ENCODE peak calls at places on chromosomes 16 and 17, in six cellular contexts. P is adrenal gland, X is erythroblast, U is NCI-H1436, E is Caco-2, F is transverse colon. Y is an unnamed sample.

GRCh38 chr17:39581071-39581831 is 26.5 kb downstream of the NEUROD2 start:
- DNase-seq in P (no peak), X (no peak), U (no peak), E (no peak), F (no peak), Y (no peak)

GRCh38 chr17:48048321-48049140 is at the start of gene NFE2L1:
- DNase-seq in P (peak), X (peak), U (no peak), E (peak), F (peak), Y (peak)

GRCh38 chr17:3636908-3637373 is 381 bp downstream of the CTNS start:
- DNase-seq in P (no peak), X (peak), U (no peak), E (no peak), F (no peak), Y (no peak)

GRCh38 chr16:22225060-22225459 is 19.0 kb downstream of the EEF2K start:
- DNase-seq in P (no peak), X (no peak), U (no peak), E (no peak), F (no peak), Y (no peak)

GRCh38 chr16:1082266-1082951 is 9.9 kb downstream of the SSTR5 start:
- DNase-seq in P (peak), X (no peak), U (no peak), E (peak), F (no peak), Y (peak)

GRCh38 chr17:59601130-59601529 is 18.6 kb upstream of the CLTC start:
- DNase-seq in P (no peak), X (no peak), U (no peak), E (no peak), F (no peak), Y (no peak)

GRCh38 chr17:41844971-41845370 is 7.3 kb downstream of the KLHL10 start:
- DNase-seq in P (no peak), X (no peak), U (no peak), E (no peak), F (no peak), Y (no peak)

GRCh38 chr17:45149669-45150603 is 1.7 kb downstream of the HEXIM1 start:
- DNase-seq in P (peak), X (peak), U (peak), E (no peak), F (peak), Y (peak)

GRCh38 chr16:81626181-81626674 is 152.9 kb upstream of the PLCG2 start:
- DNase-seq in P (peak), X (no peak), U (no peak), E (no peak), F (no peak), Y (peak)

GRCh38 chr17:37710344-37710886 is 34.4 kb downstream of the HNF1B start:
- DNase-seq in P (no peak), X (peak), U (peak), E (peak), F (peak), Y (peak)

GRCh38 chr17:78224226-78225087 is 7.0 kb upstream of the TMEM235 start:
- DNase-seq in P (no peak), X (no peak), U (no peak), E (no peak), F (no peak), Y (no peak)

GRCh38 chr16:22948058-22948602 is 134.2 kb downstream of the HS3ST2 start:
- DNase-seq in P (no peak), X (no peak), U (no peak), E (no peak), F (no peak), Y (no peak)

GRCh38 chr17:44062871-44063270 is 3.6 kb downstream of the LSM12 start:
- DNase-seq in P (no peak), X (no peak), U (no peak), E (no peak), F (no peak), Y (no peak)

GRCh38 chr17:74231846-74232713 is 18.7 kb downstream of the TTYH2 start:
- DNase-seq in P (no peak), X (no peak), U (no peak), E (no peak), F (no peak), Y (no peak)

GRCh38 chr17:70171159-70171558 is 1.8 kb downstream of the KCNJ2 start:
- DNase-seq in P (no peak), X (no peak), U (peak), E (no peak), F (no peak), Y (no peak)

GRCh38 chr16:61897657-61898056 is 138.6 kb downstream of the CDH8 start:
- DNase-seq in P (no peak), X (no peak), U (no peak), E (no peak), F (no peak), Y (no peak)

GRCh38 chr17:28390563-28390962 is 15.4 kb downstream of the SLC46A1 start:
- DNase-seq in P (no peak), X (no peak), U (no peak), E (no peak), F (no peak), Y (no peak)

GRCh38 chr16:57387598-57388354 is 15.5 kb downstream of the CX3CL1 start:
- DNase-seq in P (no peak), X (no peak), U (no peak), E (no peak), F (no peak), Y (no peak)

GRCh38 chr17:48647103-48647963 is 21.2 kb upstream of the HOXB9 start:
- DNase-seq in P (no peak), X (no peak), U (no peak), E (peak), F (peak), Y (peak)

GRCh38 chr16:85366031-85366763 is 246.9 kb upstream of the GSE1 start:
- DNase-seq in P (no peak), X (no peak), U (no peak), E (no peak), F (no peak), Y (no peak)

GRCh38 chr17:61399131-61400057 is at the start of gene TBX2:
- DNase-seq in P (peak), X (no peak), U (no peak), E (peak), F (peak), Y (peak)

GRCh38 chr16:55559233-55559632 is 7.3 kb upstream of the CAPNS2 start:
- DNase-seq in P (no peak), X (no peak), U (no peak), E (no peak), F (no peak), Y (peak)

GRCh38 chr17:50533185-50533584 is 650 bp downstream of the EPN3 start:
- DNase-seq in P (no peak), X (peak), U (no peak), E (no peak), F (no peak), Y (no peak)

GRCh38 chr17:5921919-5922318 is 148.3 kb upstream of the WSCD1 start:
- DNase-seq in P (no peak), X (no peak), U (no peak), E (no peak), F (no peak), Y (peak)

GRCh38 chr16:66902648-66903543 is 15.8 kb downstream of the CDH16 start:
- DNase-seq in P (no peak), X (peak), U (no peak), E (no peak), F (no peak), Y (no peak)

GRCh38 chr17:68424861-68425260 is 32.4 kb downstream of the WIPI1 start:
- DNase-seq in P (no peak), X (no peak), U (peak), E (peak), F (no peak), Y (no peak)

GRCh38 chr17:60656499-60656898 is 21.2 kb upstream of the BCAS3 start:
- DNase-seq in P (no peak), X (peak), U (no peak), E (no peak), F (no peak), Y (no peak)

GRCh38 chr17:79891113-79891730 is 52.0 kb upstream of the CBX4 start:
- DNase-seq in P (no peak), X (no peak), U (no peak), E (no peak), F (no peak), Y (no peak)

GRCh38 chr16:66906916-66907836 is 11.5 kb downstream of the CDH16 start:
- DNase-seq in P (no peak), X (no peak), U (no peak), E (no peak), F (no peak), Y (no peak)

GRCh38 chr16:86133847-86134375 is 234.9 kb downstream of the IRF8 start:
- DNase-seq in P (no peak), X (no peak), U (no peak), E (no peak), F (no peak), Y (no peak)

GRCh38 chr17:48544356-48545021 is 420 bp downstream of the HOXB2 start:
- DNase-seq in P (peak), X (peak), U (peak), E (no peak), F (peak), Y (no peak)

GRCh38 chr16:75264531-75264998 is 13.1 kb upstream of the BCAR1 start:
- DNase-seq in P (no peak), X (peak), U (no peak), E (no peak), F (no peak), Y (no peak)